ENCODE peak calls at places on chromosomes 7 and 10, in four cellular contexts. J is HEK293T, H is aorta, C is progenitor cell of endocrine pancreas. U is an unnamed sample.

GRCh38 chr10:35259769-35260397 is 76.4 kb upstream of the CCNY start:
- DNase-seq in J (no peak), H (no peak), C (no peak), U (no peak)

GRCh38 chr10:49585387-49585786 is 24.7 kb upstream of the SLC18A3 start:
- DNase-seq in J (no peak), H (no peak), C (no peak), U (no peak)

GRCh38 chr10:63008491-63008890 is 124.6 kb upstream of the NRBF2 start:
- DNase-seq in J (no peak), H (no peak), C (no peak), U (no peak)

GRCh38 chr7:135181929-135182678 is 11.6 kb upstream of the CYREN start:
- DNase-seq in J (no peak), H (no peak), C (no peak), U (no peak)

GRCh38 chr7:128697301-128697905 is 25.3 kb downstream of the GARIN1A start:
- DNase-seq in J (no peak), H (peak), C (no peak), U (peak)

GRCh38 chr7:135911091-135911490 is 66.1 kb downstream of the MTPN start:
- DNase-seq in J (no peak), H (no peak), C (no peak), U (no peak)

GRCh38 chr7:157021071-157021891 is 10.8 kb upstream of the MNX1 start:
- DNase-seq in J (no peak), H (no peak), C (no peak), U (no peak)

GRCh38 chr10:133238066-133238804 is 580 bp downstream of the VENTX start:
- DNase-seq in J (no peak), H (no peak), C (no peak), U (no peak)

GRCh38 chr7:66265566-66265965 is 60.4 kb downstream of the TPST1 start:
- DNase-seq in J (peak), H (no peak), C (no peak), U (no peak)

GRCh38 chr7:118184392-118184899 is 482 bp downstream of the LSM8 start:
- DNase-seq in J (no peak), H (no peak), C (no peak), U (no peak)

GRCh38 chr7:106947244-106947728 is 82.2 kb downstream of the PIK3CG start:
- DNase-seq in J (peak), H (no peak), C (peak), U (no peak)

GRCh38 chr7:131057015-131057518 is 270.6 kb upstream of the MKLN1 start:
- DNase-seq in J (no peak), H (no peak), C (no peak), U (no peak)

GRCh38 chr7:29342761-29343160 is 148.2 kb downstream of the CHN2 start:
- DNase-seq in J (no peak), H (no peak), C (no peak), U (no peak)

GRCh38 chr10:65660006-65660405 is 1265.8 kb upstream of the LRRTM3 start:
- DNase-seq in J (no peak), H (no peak), C (no peak), U (no peak)

GRCh38 chr7:38306914-38307313 is 33.5 kb upstream of the TARP start:
- DNase-seq in J (no peak), H (no peak), C (no peak), U (peak)

GRCh38 chr7:94393251-94393758 is 1.4 kb upstream of the COL1A2 start:
- DNase-seq in J (no peak), H (peak), C (no peak), U (no peak)

GRCh38 chr7:36188266-36188665 is 35.2 kb downstream of the EEPD1 start:
- DNase-seq in J (no peak), H (no peak), C (no peak), U (no peak)

GRCh38 chr10:28147706-28148105 is 148.8 kb upstream of the ODAD2 start:
- DNase-seq in J (no peak), H (no peak), C (no peak), U (no peak)

GRCh38 chr10:86204421-86205045 is 162.1 kb downstream of the GRID1 start:
- DNase-seq in J (no peak), H (peak), C (no peak), U (no peak)

GRCh38 chr10:19791032-19791431 is 25.2 kb upstream of the PLXDC2 start:
- DNase-seq in J (no peak), H (no peak), C (no peak), U (no peak)

GRCh38 chr10:93707623-93708022 is 5.2 kb upstream of the FRA10AC1 start:
- DNase-seq in J (no peak), H (no peak), C (no peak), U (no peak)

GRCh38 chr7:44720301-44720700 is 28.3 kb upstream of the ZMIZ2 start:
- DNase-seq in J (no peak), H (no peak), C (no peak), U (no peak)

GRCh38 chr7:134799387-134799786 is 20.0 kb downstream of the CALD1 start:
- DNase-seq in J (no peak), H (no peak), C (no peak), U (no peak)

GRCh38 chr10:57098146-57098545 is 737.1 kb upstream of the ZWINT start:
- DNase-seq in J (no peak), H (no peak), C (no peak), U (no peak)

GRCh38 chr7:142813262-142813661 is 41.6 kb upstream of the EPHB6 start:
- DNase-seq in J (no peak), H (no peak), C (no peak), U (no peak)

GRCh38 chr7:106421181-106421762 is 136.5 kb upstream of the NAMPT start:
- DNase-seq in J (no peak), H (peak), C (no peak), U (peak)

GRCh38 chr10:69960606-69961167 is 92.0 kb upstream of the MACROH2A2 start:
- DNase-seq in J (no peak), H (no peak), C (no peak), U (peak)